ENCODE peak calls at places on chromosomes 11 and 22, in eight cellular contexts. One of them, this sample, is unnamed.
A peak's percentile ranks its signal among the peaks of the same experiment; 100 is the strongest.

GRCh38 chr22:39244496-39245129 is at the start of gene PDGFB:
- DNase-seq in T-helper 17 cell: no peak
- DNase-seq in NCI-H226: peak; percentile 68
- DNase-seq in AG09309: no peak
- DNase-seq in upper lobe of right lung: no peak
- DNase-seq in GM20000: no peak
- DNase-seq in CD4-positive, alpha-beta T cell: no peak
- DNase-seq in ACHN: peak; percentile 78
- DNase-seq in this sample: no peak

GRCh38 chr11:131375936-131376335 is 5.5 kb downstream of the NTM start:
- DNase-seq in GM20000: no peak
- DNase-seq in ACHN: no peak
- DNase-seq in AG09309: no peak
- DNase-seq in T-helper 17 cell: no peak
- DNase-seq in CD4-positive, alpha-beta T cell: no peak
- DNase-seq in upper lobe of right lung: no peak
- DNase-seq in NCI-H226: no peak
- DNase-seq in this sample: no peak

GRCh38 chr11:67656278-67656922 is 5.9 kb upstream of the ACY3 start:
- DNase-seq in GM20000: no peak
- DNase-seq in NCI-H226: peak; percentile 14
- DNase-seq in AG09309: no peak
- DNase-seq in CD4-positive, alpha-beta T cell: no peak
- DNase-seq in T-helper 17 cell: no peak
- DNase-seq in ACHN: no peak
- DNase-seq in upper lobe of right lung: no peak
- DNase-seq in this sample: peak; percentile 22

GRCh38 chr11:116044946-116045345 is 540.7 kb upstream of the CADM1 start:
- DNase-seq in CD4-positive, alpha-beta T cell: no peak
- DNase-seq in upper lobe of right lung: no peak
- DNase-seq in T-helper 17 cell: no peak
- DNase-seq in ACHN: no peak
- DNase-seq in GM20000: no peak
- DNase-seq in AG09309: no peak
- DNase-seq in NCI-H226: no peak
- DNase-seq in this sample: no peak

GRCh38 chr22:19724927-19725661 is 1.8 kb downstream of the GP1BB start:
- DNase-seq in NCI-H226: no peak
- DNase-seq in ACHN: no peak
- DNase-seq in AG09309: no peak
- DNase-seq in T-helper 17 cell: no peak
- DNase-seq in GM20000: no peak
- DNase-seq in CD4-positive, alpha-beta T cell: no peak
- DNase-seq in upper lobe of right lung: no peak
- DNase-seq in this sample: no peak

GRCh38 chr11:101091781-101092180 is 37.8 kb downstream of the PGR start:
- DNase-seq in GM20000: no peak
- DNase-seq in ACHN: no peak
- DNase-seq in upper lobe of right lung: no peak
- DNase-seq in CD4-positive, alpha-beta T cell: no peak
- DNase-seq in AG09309: no peak
- DNase-seq in T-helper 17 cell: no peak
- DNase-seq in NCI-H226: no peak
- DNase-seq in this sample: no peak

GRCh38 chr22:37060801-37061610 is 9.5 kb downstream of the KCTD17 start:
- DNase-seq in upper lobe of right lung: no peak
- DNase-seq in AG09309: no peak
- DNase-seq in GM20000: peak; percentile 81
- DNase-seq in NCI-H226: no peak
- DNase-seq in CD4-positive, alpha-beta T cell: no peak
- DNase-seq in ACHN: no peak
- DNase-seq in T-helper 17 cell: no peak
- DNase-seq in this sample: no peak

GRCh38 chr22:26314171-26314570 is 114.9 kb upstream of the ASPHD2 start:
- DNase-seq in GM20000: no peak
- DNase-seq in AG09309: no peak
- DNase-seq in T-helper 17 cell: no peak
- DNase-seq in NCI-H226: no peak
- DNase-seq in CD4-positive, alpha-beta T cell: no peak
- DNase-seq in upper lobe of right lung: no peak
- DNase-seq in ACHN: no peak
- DNase-seq in this sample: no peak

GRCh38 chr11:13955971-13956421 is 6.5 kb upstream of the SPON1 start:
- DNase-seq in AG09309: peak; percentile 33
- DNase-seq in CD4-positive, alpha-beta T cell: peak; percentile 52
- DNase-seq in T-helper 17 cell: no peak
- DNase-seq in NCI-H226: no peak
- DNase-seq in upper lobe of right lung: no peak
- DNase-seq in GM20000: peak; percentile 55
- DNase-seq in ACHN: peak; percentile 55
- DNase-seq in this sample: no peak

GRCh38 chr11:18633256-18634139 is 644 bp downstream of the SPTY2D1 start:
- DNase-seq in GM20000: peak; percentile 30
- DNase-seq in NCI-H226: no peak
- DNase-seq in T-helper 17 cell: no peak
- DNase-seq in ACHN: peak; percentile 16
- DNase-seq in upper lobe of right lung: no peak
- DNase-seq in CD4-positive, alpha-beta T cell: no peak
- DNase-seq in AG09309: no peak
- DNase-seq in this sample: no peak

GRCh38 chr22:36505998-36506635 is 723 bp downstream of the FOXRED2 start:
- DNase-seq in CD4-positive, alpha-beta T cell: no peak
- DNase-seq in GM20000: no peak
- DNase-seq in AG09309: no peak
- DNase-seq in ACHN: no peak
- DNase-seq in T-helper 17 cell: no peak
- DNase-seq in upper lobe of right lung: no peak
- DNase-seq in NCI-H226: no peak
- DNase-seq in this sample: no peak

GRCh38 chr11:19953342-19953741 is 206.9 kb downstream of the DBX1 start:
- DNase-seq in NCI-H226: peak; percentile 64
- DNase-seq in ACHN: peak; percentile 75
- DNase-seq in T-helper 17 cell: no peak
- DNase-seq in GM20000: no peak
- DNase-seq in CD4-positive, alpha-beta T cell: no peak
- DNase-seq in AG09309: no peak
- DNase-seq in upper lobe of right lung: no peak
- DNase-seq in this sample: no peak

GRCh38 chr11:126459691-126460404 is 104.4 kb downstream of the ST3GAL4 start:
- DNase-seq in GM20000: no peak
- DNase-seq in upper lobe of right lung: no peak
- DNase-seq in AG09309: peak; percentile 62
- DNase-seq in ACHN: no peak
- DNase-seq in T-helper 17 cell: no peak
- DNase-seq in CD4-positive, alpha-beta T cell: no peak
- DNase-seq in NCI-H226: no peak
- DNase-seq in this sample: no peak

GRCh38 chr11:66843776-66844495 is 695 bp downstream of the RCE1 start:
- DNase-seq in NCI-H226: no peak
- DNase-seq in GM20000: no peak
- DNase-seq in ACHN: no peak
- DNase-seq in upper lobe of right lung: no peak
- DNase-seq in CD4-positive, alpha-beta T cell: no peak
- DNase-seq in T-helper 17 cell: no peak
- DNase-seq in AG09309: no peak
- DNase-seq in this sample: no peak

GRCh38 chr11:35046606-35047005 is 92.4 kb upstream of the CD44 start:
- DNase-seq in CD4-positive, alpha-beta T cell: no peak
- DNase-seq in ACHN: no peak
- DNase-seq in T-helper 17 cell: no peak
- DNase-seq in AG09309: no peak
- DNase-seq in upper lobe of right lung: no peak
- DNase-seq in NCI-H226: no peak
- DNase-seq in GM20000: no peak
- DNase-seq in this sample: no peak

GRCh38 chr11:132564120-132564519 is 968.2 kb downstream of the OPCML start:
- DNase-seq in GM20000: no peak
- DNase-seq in ACHN: no peak
- DNase-seq in CD4-positive, alpha-beta T cell: no peak
- DNase-seq in T-helper 17 cell: no peak
- DNase-seq in upper lobe of right lung: no peak
- DNase-seq in NCI-H226: no peak
- DNase-seq in AG09309: no peak
- DNase-seq in this sample: no peak

GRCh38 chr11:2445107-2445947 is 519 bp downstream of the KCNQ1 start:
- DNase-seq in CD4-positive, alpha-beta T cell: peak; percentile 11
- DNase-seq in ACHN: no peak
- DNase-seq in AG09309: no peak
- DNase-seq in NCI-H226: no peak
- DNase-seq in T-helper 17 cell: peak; percentile 14
- DNase-seq in upper lobe of right lung: peak; percentile 77
- DNase-seq in GM20000: no peak
- DNase-seq in this sample: no peak

This sample was measured in mesenteric fat pad.